ENCODE peak calls at places on chromosomes 3 and 15, in four cellular contexts. G is naive thymus-derived CD4-positive, alpha-beta T cell; E is coronary artery; W is IMR-90. T is an unnamed sample.

GRCh38 chr15:65212097-65212496 is 824 bp upstream of the CILP start:
- DNase-seq in G (peak), E (no peak), W (no peak), T (no peak)

GRCh38 chr3:9552252-9552999 is 1.2 kb downstream of the LHFPL4 start:
- DNase-seq in G (peak), E (peak), W (peak), T (peak)

GRCh38 chr3:4474683-4475490 is 7.8 kb upstream of the SUMF1 start:
- DNase-seq in G (no peak), E (peak), W (peak), T (peak)

GRCh38 chr3:114846252-114846651 is 300.8 kb downstream of the ZBTB20 start:
- DNase-seq in G (no peak), E (no peak), W (no peak), T (no peak)

GRCh38 chr3:33334364-33334763 is 57.1 kb downstream of the FBXL2 start:
- DNase-seq in G (no peak), E (no peak), W (no peak), T (no peak)

GRCh38 chr3:124034016-124034808 is 42.3 kb upstream of the ROPN1 start:
- DNase-seq in G (peak), E (peak), W (no peak), T (no peak)

GRCh38 chr3:155281892-155282291 is 11.6 kb downstream of the STRIT1 start:
- DNase-seq in G (no peak), E (no peak), W (peak), T (no peak)

GRCh38 chr3:10557783-10558373 is 52.5 kb upstream of the ATP2B2 start:
- DNase-seq in G (no peak), E (peak), W (peak), T (no peak)

GRCh38 chr3:12916159-12916558 is 74.8 kb upstream of the RPL32 start:
- DNase-seq in G (no peak), E (no peak), W (no peak), T (no peak)

GRCh38 chr3:125585595-125586223 is 9.6 kb downstream of the OSBPL11 start:
- DNase-seq in G (peak), E (no peak), W (peak), T (peak)

GRCh38 chr3:58581328-58582091 is 4.3 kb upstream of the FAM107A start:
- DNase-seq in G (no peak), E (no peak), W (no peak), T (no peak)
- H3K4me3 ChIP-seq in G (no peak), E (no peak), W (no peak), T (no peak)

GRCh38 chr3:129196601-129197000 is 12.9 kb upstream of the CNBP start:
- DNase-seq in G (no peak), E (no peak), W (no peak), T (no peak)
- H3K27ac ChIP-seq in G (no peak), E (peak), W (peak), T (no peak)

GRCh38 chr3:94500146-94500545 is 437.3 kb downstream of the NSUN3 start:
- DNase-seq in G (no peak), E (no peak), W (no peak), T (no peak)
- H3K4me3 ChIP-seq in G (no peak), E (no peak), W (no peak), T (no peak)

GRCh38 chr15:66502491-66502890 is 2.2 kb downstream of the RPL4 start:
- DNase-seq in G (no peak), E (no peak), W (no peak), T (no peak)
- H3K27ac ChIP-seq in G (peak), E (no peak), W (no peak), T (no peak)

GRCh38 chr3:185680216-185680615 is 94.1 kb downstream of the SENP2 start:
- DNase-seq in G (no peak), E (no peak), W (no peak), T (no peak)

GRCh38 chr3:185677146-185677829 is 91.2 kb downstream of the SENP2 start:
- DNase-seq in G (no peak), E (no peak), W (peak), T (no peak)

DNA sequence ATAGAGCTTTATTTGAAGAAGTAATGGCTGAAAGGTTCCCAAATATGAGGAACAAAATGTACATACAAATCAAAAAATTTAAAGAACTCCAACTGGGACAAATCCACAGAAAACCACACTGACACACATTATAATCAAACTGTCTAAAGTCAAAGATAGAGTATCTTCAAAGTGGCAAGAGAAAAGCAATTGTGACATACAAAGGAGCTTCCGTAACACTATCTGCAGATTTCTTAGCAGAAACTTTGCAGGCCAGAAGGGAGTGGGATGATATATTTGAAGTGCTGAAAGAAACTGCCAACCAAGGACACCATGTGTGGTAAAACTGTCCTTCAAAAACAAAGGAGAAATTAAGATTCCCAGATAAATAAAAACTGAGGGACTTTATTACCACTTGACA is 91.9 kb downstream of the SENP2 start:
- DNase-seq in G (no peak), E (no peak), W (no peak), T (no peak)
- H3K4me3 ChIP-seq in G (no peak), E (no peak), W (no peak), T (no peak)

DNA sequence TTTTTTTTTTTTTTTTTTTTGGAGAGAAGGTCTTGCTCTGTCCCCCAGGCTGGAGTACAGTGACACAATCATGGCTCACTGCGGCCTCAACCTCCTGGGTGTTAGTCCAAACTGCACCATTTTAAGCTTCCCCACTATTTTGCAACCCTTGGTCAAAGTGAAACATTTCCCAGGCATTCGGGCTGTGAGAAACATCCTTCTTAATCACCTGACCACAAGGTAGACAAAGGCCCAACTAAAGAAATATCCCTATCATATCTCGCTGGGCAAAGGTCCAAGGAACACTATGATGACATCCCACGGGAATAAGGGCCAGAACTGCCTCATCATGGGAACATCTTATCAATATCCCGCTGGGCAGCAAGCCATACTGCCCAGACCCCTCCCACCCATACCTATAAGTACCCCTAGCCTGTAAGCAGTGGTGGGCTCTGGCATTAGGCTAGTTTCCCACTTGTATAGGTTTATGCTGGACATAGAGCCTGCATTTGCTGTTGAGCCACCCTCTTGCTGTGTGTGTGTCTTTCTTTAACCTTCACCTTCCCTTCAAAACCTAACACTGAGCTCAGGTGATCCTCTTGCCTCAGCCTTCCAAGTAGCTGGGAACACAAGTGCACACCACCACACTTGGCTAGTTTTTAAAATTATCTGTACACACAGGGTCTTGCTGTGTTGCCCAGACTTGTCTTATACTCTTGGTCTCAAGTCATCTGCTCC is 95.2 kb downstream of the SEMA5B start:
- DNase-seq in G (no peak), E (no peak), W (no peak), T (no peak)
- H3K27ac ChIP-seq in G (no peak), E (no peak), W (no peak), T (no peak)

DNA sequence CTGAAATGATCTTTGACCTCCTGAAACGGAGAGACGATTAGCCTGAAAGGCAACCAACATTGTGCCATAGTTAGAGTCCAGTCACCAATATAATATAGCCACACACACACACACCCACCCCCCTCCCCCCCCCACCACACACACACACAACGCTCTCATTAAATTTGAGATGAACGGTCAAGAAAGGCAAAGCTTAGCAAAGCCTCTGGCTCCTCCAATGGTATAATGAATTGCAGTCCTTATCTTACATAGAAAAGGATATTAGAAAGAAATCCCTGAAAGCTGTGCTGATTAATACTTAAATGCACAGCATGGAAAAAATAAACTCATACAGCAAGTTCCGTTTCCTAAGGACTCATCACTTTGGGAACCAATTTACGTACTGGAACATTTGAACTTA is 881 bp upstream of the ZNF385D start:
- DNase-seq in G (no peak), E (no peak), W (no peak), T (no peak)
- H3K4me3 ChIP-seq in G (no peak), E (peak), W (no peak), T (no peak)

GRCh38 chr3:113210608-113211369 is 568 bp upstream of the BOC start:
- DNase-seq in G (no peak), E (no peak), W (no peak), T (no peak)

GRCh38 chr3:113211370-113212154 is at the start of gene BOC:
- DNase-seq in G (no peak), E (no peak), W (peak), T (no peak)

GRCh38 chr3:113212155-113212844 is 943 bp downstream of the BOC start:
- DNase-seq in G (no peak), E (no peak), W (no peak), T (no peak)

GRCh38 chr3:113214227-113214626 is 2.9 kb downstream of the BOC start:
- DNase-seq in G (no peak), E (no peak), W (no peak), T (no peak)

DNA sequence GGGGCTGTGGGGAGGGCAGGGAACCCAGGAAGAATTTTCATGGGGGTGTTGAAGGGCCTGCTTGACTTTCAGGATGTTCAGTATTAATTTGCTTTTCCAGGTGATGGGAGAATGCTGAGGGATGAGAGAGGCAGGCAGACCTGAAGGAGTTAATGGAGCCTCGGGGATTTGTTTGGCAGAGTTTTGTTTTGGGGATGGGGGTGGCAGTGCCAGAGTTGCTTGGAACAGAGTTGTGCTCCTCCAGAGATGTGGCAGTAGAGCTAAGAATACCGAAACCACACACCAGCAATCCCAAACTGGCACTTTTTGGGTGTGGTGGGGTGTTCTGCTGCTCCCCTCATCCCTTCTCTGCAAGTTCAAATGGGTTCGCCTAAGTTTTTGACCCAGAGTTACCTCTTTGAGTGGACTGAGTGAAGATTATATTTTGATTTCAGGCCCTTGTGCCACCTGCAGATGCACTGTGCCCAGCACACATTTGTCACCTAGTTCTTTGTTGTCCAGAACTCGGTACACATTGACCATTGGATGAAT is 1.6 kb downstream of the BOC start:
- DNase-seq in G (no peak), E (no peak), W (no peak), T (no peak)
- H3K27ac ChIP-seq in G (no peak), E (peak), W (peak), T (no peak)

DNA sequence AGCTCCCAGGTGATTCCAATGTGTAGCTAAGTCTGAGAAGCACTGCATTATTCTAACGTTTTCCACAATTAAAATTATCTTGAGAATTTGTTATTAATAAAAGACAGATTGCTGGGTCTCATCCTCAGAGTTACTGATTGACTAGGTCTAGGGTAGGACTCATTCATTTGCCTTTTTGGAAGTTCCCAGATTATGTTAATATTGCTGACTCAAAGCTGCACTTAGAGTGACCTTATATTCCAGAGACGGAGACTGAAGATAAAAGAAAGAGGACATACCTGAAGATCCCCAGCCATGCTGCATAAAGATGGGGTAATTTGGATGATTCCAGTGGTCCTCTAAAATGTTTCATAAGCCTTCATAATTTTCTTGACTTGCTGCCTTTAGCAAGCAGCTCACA is 81.8 kb downstream of the PLSCR2 start:
- DNase-seq in G (no peak), E (no peak), W (no peak), T (no peak)
- H3K4me3 ChIP-seq in G (no peak), E (no peak), W (no peak), T (no peak)

DNA sequence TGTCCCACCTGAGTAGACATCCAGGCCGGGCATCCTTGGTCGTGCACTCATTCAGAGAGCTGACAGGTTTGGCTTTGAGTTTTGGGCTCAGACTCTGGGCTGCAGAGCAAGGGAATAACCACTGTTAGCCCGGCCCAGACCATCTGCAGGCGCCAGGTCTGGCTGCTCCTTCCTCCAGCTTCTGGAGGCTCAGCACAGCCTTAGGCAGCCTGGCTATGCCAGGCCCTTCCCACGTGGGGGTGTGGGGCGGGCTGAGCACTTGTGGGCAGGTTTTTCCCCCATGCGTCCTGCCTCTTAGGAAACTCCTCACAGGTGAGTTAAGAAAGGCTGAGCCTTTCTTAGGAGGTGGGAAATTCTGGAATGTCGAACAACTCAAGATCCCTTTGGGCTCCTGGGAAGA is 11.2 kb downstream of the PLA2G4B start:
- DNase-seq in G (no peak), E (no peak), W (no peak), T (peak)
- H3K27ac ChIP-seq in G (no peak), E (no peak), W (no peak), T (peak)